ENCODE peak calls at places on chromosomes 11 and 22, in ten cellular contexts. M is CD8-positive, alpha-beta T cell; O is heart right ventricle; Z is HCT116; J is HepG2; E is left lung; V is naive thymus-derived CD4-positive, alpha-beta T cell; Y is lower lobe of right lung; W is upper lobe of left lung; C is PC-3. R is an unnamed sample.

GRCh38 chr11:84316866-84317560 is 1030.8 kb upstream of the CCDC90B start:
- ATAC-seq in M (no peak), O (peak), Z (no peak), J (peak), E (peak), V (peak), Y (no peak), W (peak), C (no peak), R (peak)

GRCh38 chr11:86302092-86302793 is at the start of gene HIKESHI:
- ATAC-seq in M (peak), O (peak), Z (peak), J (peak), E (peak), V (peak), Y (peak), W (peak), C (peak), R (peak)

GRCh38 chr22:35393116-35394010 is 6.6 kb upstream of the MCM5 start:
- ATAC-seq in M (no peak), O (no peak), Z (no peak), J (no peak), E (no peak), V (no peak), Y (no peak), W (peak), C (no peak), R (no peak)

GRCh38 chr11:45173064-45173463 is 26.6 kb downstream of the PRDM11 start:
- ATAC-seq in M (no peak), O (no peak), Z (peak), J (peak), E (no peak), V (no peak), Y (no peak), W (no peak), C (no peak), R (no peak)

GRCh38 chr11:35487532-35488078 is 37.8 kb downstream of the PAMR1 start:
- ATAC-seq in M (no peak), O (peak), Z (no peak), J (peak), E (peak), V (no peak), Y (no peak), W (no peak), C (no peak), R (peak)

GRCh38 chr22:44337658-44338004 is 24.9 kb upstream of the SHISAL1 start:
- ATAC-seq in M (no peak), O (no peak), Z (peak), J (no peak), E (peak), V (no peak), Y (no peak), W (no peak), C (peak), R (no peak)

GRCh38 chr11:9103542-9104276 is 12.3 kb upstream of the SCUBE2 start:
- ATAC-seq in M (no peak), O (no peak), Z (no peak), J (peak), E (peak), V (no peak), Y (peak), W (peak), C (peak), R (no peak)

GRCh38 chr11:110524227-110524626 is 94.5 kb downstream of the FDX1 start:
- ATAC-seq in M (peak), O (no peak), Z (no peak), J (no peak), E (no peak), V (peak), Y (no peak), W (no peak), C (peak), R (peak)

GRCh38 chr11:28628412-28628811 is 520.2 kb downstream of the METTL15 start:
- ATAC-seq in M (no peak), O (no peak), Z (no peak), J (no peak), E (no peak), V (no peak), Y (no peak), W (no peak), C (no peak), R (no peak)

GRCh38 chr11:47995318-47995717 is 15.0 kb downstream of the PTPRJ start:
- ATAC-seq in M (no peak), O (no peak), Z (no peak), J (peak), E (no peak), V (no peak), Y (no peak), W (no peak), C (no peak), R (no peak)

GRCh38 chr11:108196901-108197300 is 25.5 kb downstream of the NPAT start:
- ATAC-seq in M (no peak), O (no peak), Z (no peak), J (no peak), E (no peak), V (no peak), Y (no peak), W (no peak), C (no peak), R (no peak)

GRCh38 chr22:27723150-27723549 is 78.4 kb downstream of the MN1 start:
- ATAC-seq in M (no peak), O (no peak), Z (no peak), J (no peak), E (no peak), V (no peak), Y (no peak), W (no peak), C (no peak), R (no peak)

GRCh38 chr11:127362754-127363153 is 362.2 kb upstream of the KIRREL3 start:
- ATAC-seq in M (no peak), O (no peak), Z (no peak), J (peak), E (no peak), V (no peak), Y (no peak), W (no peak), C (no peak), R (no peak)

GRCh38 chr11:111351374-111352081 is 27.5 kb downstream of the POU2AF1 start:
- ATAC-seq in M (no peak), O (no peak), Z (no peak), J (peak), E (no peak), V (no peak), Y (no peak), W (no peak), C (no peak), R (no peak)

GRCh38 chr11:124329787-124330478 is 9.9 kb upstream of the OR8D2 start:
- ATAC-seq in M (no peak), O (no peak), Z (no peak), J (no peak), E (no peak), V (no peak), Y (no peak), W (no peak), C (no peak), R (no peak)

GRCh38 chr11:130212431-130212961 is 52.9 kb downstream of the ST14 start:
- ATAC-seq in M (no peak), O (no peak), Z (peak), J (peak), E (peak), V (no peak), Y (no peak), W (no peak), C (peak), R (no peak)

GRCh38 chr11:1415631-1416030 is 25.9 kb downstream of the BRSK2 start:
- ATAC-seq in M (no peak), O (no peak), Z (no peak), J (no peak), E (no peak), V (no peak), Y (no peak), W (no peak), C (no peak), R (no peak)

GRCh38 chr11:45078236-45079074 is 68.0 kb upstream of the PRDM11 start:
- ATAC-seq in M (no peak), O (no peak), Z (no peak), J (no peak), E (no peak), V (no peak), Y (no peak), W (no peak), C (no peak), R (peak)

GRCh38 chr11:46528445-46529085 is 65.3 kb downstream of the AMBRA1 start:
- ATAC-seq in M (no peak), O (no peak), Z (no peak), J (no peak), E (peak), V (no peak), Y (peak), W (no peak), C (no peak), R (no peak)

GRCh38 chr22:36417281-36417686 is 29.5 kb upstream of the MYH9 start:
- ATAC-seq in M (no peak), O (no peak), Z (peak), J (no peak), E (peak), V (no peak), Y (peak), W (peak), C (peak), R (no peak)

GRCh38 chr22:39723899-39724351 is 153.4 kb downstream of the CACNA1I start:
- ATAC-seq in M (no peak), O (no peak), Z (peak), J (no peak), E (peak), V (no peak), Y (no peak), W (no peak), C (no peak), R (no peak)

GRCh38 chr22:21928048-21928447 is 24.6 kb downstream of the PPM1F start:
- ATAC-seq in M (no peak), O (no peak), Z (no peak), J (no peak), E (no peak), V (no peak), Y (no peak), W (no peak), C (no peak), R (no peak)

GRCh38 chr11:75567971-75568370 is 5.9 kb downstream of the SERPINH1 start:
- ATAC-seq in M (no peak), O (no peak), Z (no peak), J (no peak), E (no peak), V (no peak), Y (no peak), W (no peak), C (no peak), R (no peak)

GRCh38 chr11:109236696-109237095 is 185.3 kb upstream of the C11orf87 start:
- ATAC-seq in M (no peak), O (no peak), Z (no peak), J (no peak), E (peak), V (no peak), Y (no peak), W (no peak), C (no peak), R (no peak)

GRCh38 chr11:73195191-73196007 is 22.7 kb upstream of the P2RY2 start:
- ATAC-seq in M (no peak), O (no peak), Z (peak), J (peak), E (no peak), V (no peak), Y (no peak), W (no peak), C (peak), R (no peak)

GRCh38 chr22:28829358-28830181 is 29.2 kb upstream of the XBP1 start:
- ATAC-seq in M (peak), O (peak), Z (peak), J (peak), E (peak), V (peak), Y (peak), W (peak), C (peak), R (peak)

GRCh38 chr22:46193898-46194310 is 43.6 kb downstream of the PPARA start:
- ATAC-seq in M (no peak), O (no peak), Z (no peak), J (no peak), E (no peak), V (no peak), Y (no peak), W (no peak), C (no peak), R (no peak)

GRCh38 chr11:64998690-64999431 is 2.1 kb upstream of the BATF2 start:
- ATAC-seq in M (no peak), O (no peak), Z (no peak), J (peak), E (no peak), V (no peak), Y (no peak), W (no peak), C (no peak), R (no peak)

GRCh38 chr11:12017865-12018453 is 9.5 kb upstream of the DKK3 start:
- ATAC-seq in M (no peak), O (peak), Z (no peak), J (no peak), E (peak), V (no peak), Y (no peak), W (no peak), C (no peak), R (no peak)

GRCh38 chr11:116366980-116367640 is 405.7 kb downstream of the BUD13 start:
- ATAC-seq in M (no peak), O (no peak), Z (no peak), J (peak), E (no peak), V (no peak), Y (no peak), W (no peak), C (no peak), R (no peak)

GRCh38 chr11:72308226-72309073 is 64.5 kb upstream of the PHOX2A start:
- ATAC-seq in M (no peak), O (no peak), Z (no peak), J (no peak), E (peak), V (no peak), Y (no peak), W (no peak), C (no peak), R (no peak)

GRCh38 chr11:24198458-24198857 is 298.4 kb upstream of the LUZP2 start:
- ATAC-seq in M (no peak), O (no peak), Z (no peak), J (no peak), E (no peak), V (no peak), Y (no peak), W (no peak), C (no peak), R (no peak)

GRCh38 chr11:77062924-77063323 is 3.8 kb upstream of the CAPN5 start:
- ATAC-seq in M (no peak), O (no peak), Z (no peak), J (no peak), E (no peak), V (no peak), Y (no peak), W (no peak), C (no peak), R (no peak)

GRCh38 chr22:19592464-19592863 is 68.3 kb upstream of the CLDN5 start:
- ATAC-seq in M (no peak), O (no peak), Z (no peak), J (no peak), E (no peak), V (no peak), Y (no peak), W (no peak), C (no peak), R (no peak)

GRCh38 chr11:113385749-113386148 is 1.8 kb upstream of the ANKK1 start:
- ATAC-seq in M (no peak), O (no peak), Z (no peak), J (no peak), E (peak), V (no peak), Y (peak), W (no peak), C (no peak), R (no peak)
- H3K27ac ChIP-seq in M (no peak), O (no peak), Z (no peak), J (no peak), E (no peak), V (no peak), Y (no peak), W (no peak), C (no peak), R (no peak)

DNA sequence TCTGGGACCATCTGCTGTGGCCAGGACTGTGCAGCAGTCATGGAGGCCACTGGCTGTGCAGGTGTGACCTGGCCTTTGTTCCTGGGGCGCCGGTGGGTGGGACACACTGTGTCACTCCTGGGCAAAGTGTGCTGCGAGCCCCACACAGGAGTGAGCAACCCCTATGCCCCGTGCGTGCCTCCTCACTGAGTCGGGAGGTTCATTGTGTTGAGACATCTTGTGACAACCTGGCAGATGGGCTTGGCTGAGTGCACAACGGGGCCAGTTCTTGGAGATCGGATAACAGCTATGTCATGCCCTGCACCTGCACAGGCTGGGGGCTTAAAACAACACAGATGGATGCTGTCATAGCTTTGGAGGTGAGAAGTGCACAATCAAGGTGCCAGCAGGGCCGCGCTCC is 13.5 kb downstream of the ANO1 start:
- ATAC-seq in M (no peak), O (no peak), Z (no peak), J (no peak), E (no peak), V (no peak), Y (no peak), W (no peak), C (no peak), R (no peak)
- H3K27ac ChIP-seq in M (no peak), O (no peak), Z (no peak), J (no peak), E (no peak), V (no peak), Y (no peak), W (no peak), C (no peak), R (no peak)

GRCh38 chr22:32625985-32626384 is 151.4 kb downstream of the FBXO7 start:
- ATAC-seq in M (no peak), O (no peak), Z (no peak), J (no peak), E (peak), V (no peak), Y (peak), W (peak), C (no peak), R (no peak)
- H3K27ac ChIP-seq in M (no peak), O (peak), Z (no peak), J (no peak), E (peak), V (no peak), Y (peak), W (peak), C (no peak), R (no peak)

DNA sequence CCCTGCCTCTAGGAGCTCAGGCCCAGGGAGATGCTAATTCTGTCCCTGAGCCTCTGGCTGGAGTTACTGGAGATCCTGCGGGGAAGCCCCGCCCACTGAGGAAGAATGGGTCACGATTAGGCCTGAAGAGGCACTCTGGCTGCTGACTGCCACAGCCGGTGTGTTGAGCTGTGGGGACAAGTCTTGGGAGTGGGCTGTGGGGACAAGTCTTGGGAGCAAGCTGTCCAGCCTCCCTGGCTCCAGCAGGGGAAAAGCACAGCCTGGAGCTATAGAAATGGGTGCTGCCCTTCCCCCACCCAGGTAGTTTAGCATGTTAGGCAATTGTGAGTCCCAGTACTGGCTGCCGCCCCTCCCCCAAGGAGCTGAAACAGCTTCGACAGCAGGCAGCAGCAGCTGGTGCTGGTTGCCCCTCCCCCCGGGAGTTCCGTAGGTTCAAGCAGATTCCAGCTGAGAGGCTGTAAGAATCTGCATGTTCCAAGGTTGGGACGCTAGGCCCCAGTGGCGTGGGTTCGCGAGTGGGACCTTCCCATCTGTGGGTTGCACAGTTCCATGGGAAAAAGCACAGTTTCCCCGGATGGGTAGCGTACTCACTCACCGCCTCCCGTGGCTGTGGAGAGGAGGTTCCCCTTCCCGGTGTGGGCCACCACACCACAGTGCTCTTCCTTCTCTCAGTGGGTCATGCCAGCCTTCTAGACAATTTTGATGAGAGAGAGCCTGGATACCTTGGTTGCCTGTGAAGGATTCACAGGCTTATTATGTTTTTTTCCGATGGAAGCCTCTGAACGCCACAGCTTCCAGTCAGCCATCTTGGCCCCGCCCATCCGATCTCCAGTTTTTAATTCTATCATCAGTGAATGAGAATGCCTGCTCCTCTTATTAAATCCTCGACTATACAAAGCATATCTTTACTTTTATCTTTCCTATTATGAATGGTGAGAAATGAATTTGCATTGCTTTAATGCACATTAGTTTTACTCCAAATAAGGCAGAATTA is 61.5 kb downstream of the MSANTD4 start:
- ATAC-seq in M (no peak), O (no peak), Z (no peak), J (no peak), E (no peak), V (no peak), Y (no peak), W (no peak), C (no peak), R (no peak)
- H3K27ac ChIP-seq in M (no peak), O (no peak), Z (no peak), J (no peak), E (no peak), V (no peak), Y (no peak), W (no peak), C (no peak), R (no peak)

DNA sequence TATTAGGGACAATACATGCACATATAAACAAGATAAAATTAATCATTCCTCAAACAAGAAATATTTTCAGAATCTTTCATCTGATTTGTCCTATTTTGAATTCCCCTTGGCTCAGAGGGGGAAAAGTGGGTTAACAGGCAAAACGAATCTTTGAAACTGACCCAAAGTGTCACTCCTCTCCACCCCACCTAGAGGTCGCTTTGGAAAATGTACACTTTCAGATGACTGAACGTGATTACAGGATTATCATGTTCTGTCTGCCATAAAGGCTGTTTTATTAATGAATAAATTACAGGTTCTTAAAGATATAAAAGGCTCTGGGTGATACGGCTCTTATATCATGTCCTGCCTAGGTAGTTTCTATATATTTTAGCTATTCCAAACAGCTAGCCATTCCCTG is 1735.0 kb downstream of the LRRC4C start:
- ATAC-seq in M (no peak), O (no peak), Z (no peak), J (no peak), E (no peak), V (no peak), Y (no peak), W (no peak), C (no peak), R (no peak)
- H3K27ac ChIP-seq in M (no peak), O (no peak), Z (no peak), J (no peak), E (no peak), V (no peak), Y (no peak), W (no peak), C (no peak), R (no peak)